ENCODE peak calls at places on chromosome X, in nine cellular contexts. Q, E, U, P, H, T, G, B and L are unnamed samples.

GRCh38 chrX:9033179-9033578 is 748 bp downstream of the FAM9B start:
- DNase-seq in U (no peak), Q (no peak), B (no peak), G (no peak), E (no peak), P (no peak), H (no peak), T (no peak), L (no peak)

GRCh38 chrX:106999002-106999975 is 723 bp downstream of the MORC4 start:
- DNase-seq in Q (peak), T (peak), E (no peak), H (peak), G (peak), U (peak), B (no peak), P (peak), L (peak)

GRCh38 chrX:73849054-73849453 is 286.1 kb downstream of the CHIC1 start:
- DNase-seq in P (no peak), B (no peak), T (no peak), E (no peak), U (no peak), Q (no peak), H (no peak), G (no peak), L (no peak)

GRCh38 chrX:151977009-151977408 is 2.5 kb upstream of the GABRE start:
- DNase-seq in U (no peak), G (no peak), P (no peak), H (no peak), E (no peak), T (no peak), Q (peak), B (no peak), L (no peak)

GRCh38 chrX:86806786-86807185 is 658.5 kb downstream of the DACH2 start:
- DNase-seq in Q (no peak), T (no peak), H (no peak), P (peak), G (no peak), B (no peak), U (peak), E (no peak), L (no peak)

GRCh38 chrX:55161581-55161980 is 58.6 kb upstream of the PAGE5 start:
- DNase-seq in H (no peak), E (no peak), U (peak), T (no peak), B (no peak), Q (peak), P (no peak), G (no peak), L (peak)

GRCh38 chrX:42803320-42803719 is 25.4 kb upstream of the PPP1R2C start:
- DNase-seq in H (no peak), U (peak), P (peak), G (no peak), B (no peak), E (no peak), Q (no peak), T (no peak), L (peak)

GRCh38 chrX:64894454-64895038 is 81.7 kb downstream of the ZC4H2 start:
- DNase-seq in G (no peak), P (peak), Q (no peak), E (no peak), B (no peak), T (peak), H (no peak), U (peak), L (no peak)

GRCh38 chrX:2449135-2449886 is 51.5 kb downstream of the DHRSX start:
- DNase-seq in E (no peak), G (no peak), T (no peak), B (no peak), U (no peak), H (no peak), Q (no peak), P (no peak), L (no peak)

GRCh38 chrX:77014655-77015377 is 432.4 kb upstream of the FGF16 start:
- DNase-seq in B (no peak), U (no peak), H (no peak), G (no peak), T (no peak), Q (no peak), P (peak), E (no peak), L (peak)

GRCh38 chrX:136879001-136879667 is 1.4 kb downstream of the RBMX start:
- DNase-seq in B (no peak), E (no peak), Q (peak), G (no peak), T (no peak), H (no peak), U (peak), P (peak), L (no peak)

GRCh38 chrX:3299626-3300025 is 46.8 kb downstream of the MXRA5 start:
- DNase-seq in G (no peak), B (no peak), T (no peak), E (no peak), Q (peak), U (peak), P (peak), H (no peak), L (peak)

GRCh38 chrX:13418126-13419091 is 98.6 kb upstream of the ATXN3L start:
- DNase-seq in U (peak), G (no peak), H (no peak), B (peak), T (no peak), P (peak), E (no peak), Q (peak), L (peak)

GRCh38 chrX:46758163-46758955 is 559 bp downstream of the SLC9A7 start:
- DNase-seq in H (peak), B (no peak), P (no peak), U (no peak), G (no peak), Q (peak), E (no peak), T (peak), L (peak)

GRCh38 chrX:82237328-82237727 is 1035.4 kb downstream of the SH3BGRL start:
- DNase-seq in E (no peak), B (no peak), G (no peak), H (no peak), P (no peak), U (peak), T (no peak), Q (no peak), L (peak)

GRCh38 chrX:148574247-148574973 is 74.0 kb downstream of the AFF2 start:
- DNase-seq in P (no peak), T (no peak), E (no peak), B (no peak), H (no peak), G (no peak), U (no peak), Q (no peak), L (peak)

GRCh38 chrX:82756272-82756671 is 751.8 kb upstream of the POU3F4 start:
- DNase-seq in T (no peak), H (no peak), G (no peak), P (no peak), U (no peak), E (no peak), Q (no peak), B (no peak), L (no peak)

GRCh38 chrX:63350551-63350950 is 581 bp downstream of the SPIN4 start:
- DNase-seq in U (peak), B (no peak), P (no peak), E (no peak), G (no peak), T (peak), H (no peak), Q (peak), L (no peak)

GRCh38 chrX:1249101-1249887 is 19.3 kb upstream of the CSF2RA start:
- DNase-seq in Q (peak), H (peak), G (peak), U (no peak), P (peak), E (peak), T (peak), B (no peak), L (no peak)

GRCh38 chrX:22800360-22800759 is 199.4 kb upstream of the DDX53 start:
- DNase-seq in G (peak), B (peak), H (no peak), P (peak), T (no peak), Q (peak), U (peak), E (peak), L (peak)

GRCh38 chrX:55057691-55058249 is 17.1 kb upstream of the PAGE2B start:
- DNase-seq in T (no peak), B (no peak), G (no peak), Q (peak), P (peak), E (no peak), H (no peak), U (peak), L (peak)

GRCh38 chrX:65017464-65017863 is 41.2 kb upstream of the ZC4H2 start:
- DNase-seq in E (no peak), Q (no peak), B (no peak), P (no peak), G (no peak), H (no peak), U (no peak), T (no peak), L (no peak)

GRCh38 chrX:30302957-30303356 is 6.2 kb downstream of the NR0B1 start:
- DNase-seq in E (no peak), B (no peak), G (peak), Q (peak), T (no peak), P (no peak), U (peak), H (peak), L (no peak)

GRCh38 chrX:53268173-53268572 is 13.2 kb downstream of the IQSEC2 start:
- DNase-seq in P (no peak), Q (no peak), G (no peak), E (no peak), H (no peak), T (no peak), U (peak), B (no peak), L (no peak)

GRCh38 chrX:24243692-24244091 is 70.2 kb downstream of the SUPT20HL2 start:
- DNase-seq in E (no peak), P (no peak), H (no peak), T (no peak), G (no peak), Q (peak), B (no peak), U (peak), L (no peak)

GRCh38 chrX:24023972-24024664 is 2.9 kb downstream of the KLHL15 start:
- DNase-seq in U (peak), H (no peak), T (no peak), G (no peak), B (no peak), E (no peak), P (peak), Q (peak), L (peak)

GRCh38 chrX:103734125-103734760 is 23.5 kb downstream of the TMEM31 start:
- DNase-seq in P (peak), E (no peak), U (peak), B (no peak), H (no peak), T (no peak), Q (peak), G (no peak), L (no peak)

GRCh38 chrX:56763556-56764152 is 34.6 kb downstream of the NBDY start:
- DNase-seq in T (peak), G (no peak), U (peak), E (no peak), Q (no peak), H (peak), P (no peak), B (no peak), L (peak)

GRCh38 chrX:99078301-99078700 is 1331.8 kb downstream of the PCDH19 start:
- DNase-seq in B (no peak), E (no peak), U (peak), Q (no peak), T (no peak), H (no peak), G (no peak), P (no peak), L (no peak)

GRCh38 chrX:93354651-93355050 is 318.7 kb downstream of the NAP1L3 start:
- DNase-seq in P (no peak), E (no peak), U (no peak), H (no peak), T (no peak), B (no peak), G (no peak), Q (no peak), L (no peak)

GRCh38 chrX:45508459-45508858 is 307.8 kb upstream of the DIPK2B start:
- DNase-seq in Q (peak), P (no peak), H (no peak), B (no peak), T (no peak), G (no peak), U (peak), E (no peak), L (no peak)

GRCh38 chrX:50075630-50076349 is 125.0 kb downstream of the AKAP4 start:
- DNase-seq in P (no peak), E (no peak), T (no peak), B (no peak), U (no peak), Q (no peak), G (no peak), H (no peak), L (no peak)

GRCh38 chrX:19372170-19373033 is 28.7 kb downstream of the PDHA1 start:
- DNase-seq in H (peak), U (peak), T (peak), Q (peak), B (peak), P (peak), E (no peak), G (peak), L (peak)

GRCh38 chrX:23332888-23333821 is 1.5 kb upstream of the PTCHD1 start:
- DNase-seq in Q (no peak), T (peak), P (no peak), U (no peak), H (no peak), B (no peak), E (no peak), G (no peak), L (no peak)

GRCh38 chrX:96729053-96729452 is 44.4 kb downstream of the DIAPH2 start:
- DNase-seq in T (no peak), U (no peak), E (no peak), Q (no peak), P (no peak), B (no peak), G (no peak), H (no peak), L (no peak)

GRCh38 chrX:45781901-45782553 is 581.4 kb upstream of the DIPK2B start:
- DNase-seq in T (no peak), H (no peak), B (no peak), U (peak), G (no peak), E (no peak), P (peak), Q (peak), L (peak)

GRCh38 chrX:123422875-123423274 is 238.8 kb downstream of the GRIA3 start:
- DNase-seq in H (no peak), U (peak), P (peak), Q (peak), E (no peak), B (no peak), T (peak), G (no peak), L (peak)

GRCh38 chrX:107744868-107745267 is 30.7 kb downstream of the TSC22D3 start:
- DNase-seq in U (no peak), E (no peak), B (no peak), G (no peak), H (no peak), Q (no peak), T (no peak), P (no peak), L (no peak)

GRCh38 chrX:69428216-69428615 is 75.9 kb upstream of the NALF2 start:
- DNase-seq in H (no peak), T (no peak), P (no peak), U (no peak), B (no peak), Q (no peak), G (no peak), E (no peak), L (no peak)

GRCh38 chrX:69424910-69425309 is 79.2 kb upstream of the NALF2 start:
- DNase-seq in E (no peak), Q (no peak), P (no peak), U (no peak), B (no peak), H (no peak), T (no peak), G (no peak), L (no peak)

GRCh38 chrX:69429339-69430014 is 74.6 kb upstream of the NALF2 start:
- DNase-seq in G (peak), E (no peak), T (no peak), H (no peak), B (no peak), U (no peak), P (no peak), Q (no peak), L (no peak)

GRCh38 chrX:69424161-69424560 is 80.0 kb upstream of the NALF2 start:
- DNase-seq in Q (peak), G (no peak), H (no peak), P (peak), U (peak), B (no peak), T (no peak), E (no peak), L (peak)
- TF ChIP-seq CTCF in Q (peak), G (peak), H (no peak), P (peak), U (peak), B (peak), T (no peak), E (no peak), L (peak)

GRCh38 chrX:131067846-131068745 is 9.9 kb downstream of the ARHGAP36 start:
- DNase-seq in T (no peak), H (no peak), U (no peak), P (no peak), G (no peak), Q (no peak), B (no peak), E (no peak), L (no peak)

GRCh38 chrX:131068945-131069719 is 11.0 kb downstream of the ARHGAP36 start:
- DNase-seq in P (peak), Q (peak), T (no peak), H (no peak), G (no peak), U (peak), B (no peak), E (no peak), L (no peak)

GRCh38 chrX:131072871-131073571 is 14.9 kb downstream of the ARHGAP36 start:
- DNase-seq in P (no peak), T (no peak), E (no peak), U (no peak), H (no peak), B (no peak), Q (no peak), G (no peak), L (no peak)

GRCh38 chrX:131073607-131074006 is 15.5 kb downstream of the ARHGAP36 start:
- DNase-seq in U (no peak), T (no peak), H (no peak), G (no peak), Q (no peak), E (no peak), P (no peak), B (no peak), L (no peak)
- H3K4me3 ChIP-seq in U (no peak), T (no peak), H (no peak), G (no peak), Q (no peak), E (no peak), P (no peak), B (no peak), L (no peak)

GRCh38 chrX:38335382-38335781 is 8.1 kb upstream of the RPGR start:
- DNase-seq in U (no peak), H (no peak), G (no peak), Q (no peak), B (no peak), T (no peak), P (peak), E (no peak), L (no peak)
- TF ChIP-seq CTCF in U (peak), H (no peak), G (peak), Q (peak), B (no peak), T (no peak), P (peak), E (no peak), L (peak)

GRCh38 chrX:40539214-40540142 is 41.3 kb upstream of the ATP6AP2 start:
- DNase-seq in U (peak), B (peak), H (peak), G (peak), T (peak), E (peak), P (peak), Q (peak), L (peak)
- H3K4me3 ChIP-seq in U (no peak), B (no peak), H (no peak), G (no peak), T (no peak), E (peak), P (no peak), Q (no peak), L (no peak)

GRCh38 chrX:7091923-7092322 is 55.6 kb upstream of the STS start:
- DNase-seq in H (no peak), U (no peak), P (no peak), E (no peak), B (no peak), Q (no peak), G (no peak), T (no peak), L (no peak)

GRCh38 chrX:7086384-7086783 is 61.1 kb upstream of the STS start:
- DNase-seq in E (no peak), U (no peak), T (no peak), G (no peak), P (no peak), B (no peak), Q (no peak), H (no peak), L (no peak)

GRCh38 chrX:7090506-7091095 is 56.9 kb upstream of the STS start:
- DNase-seq in H (no peak), B (no peak), T (no peak), Q (no peak), E (no peak), P (no peak), U (no peak), G (no peak), L (no peak)

GRCh38 chrX:7085879-7086278 is 61.6 kb upstream of the STS start:
- DNase-seq in H (no peak), Q (no peak), B (no peak), E (no peak), G (no peak), U (no peak), T (no peak), P (no peak), L (no peak)

GRCh38 chrX:7088968-7089615 is 58.4 kb upstream of the STS start:
- DNase-seq in U (no peak), P (no peak), T (no peak), G (no peak), E (no peak), B (no peak), Q (no peak), H (no peak), L (no peak)
- TF ChIP-seq CTCF in U (no peak), P (peak), T (no peak), G (no peak), E (no peak), B (peak), Q (no peak), H (peak), L (peak)

DNA sequence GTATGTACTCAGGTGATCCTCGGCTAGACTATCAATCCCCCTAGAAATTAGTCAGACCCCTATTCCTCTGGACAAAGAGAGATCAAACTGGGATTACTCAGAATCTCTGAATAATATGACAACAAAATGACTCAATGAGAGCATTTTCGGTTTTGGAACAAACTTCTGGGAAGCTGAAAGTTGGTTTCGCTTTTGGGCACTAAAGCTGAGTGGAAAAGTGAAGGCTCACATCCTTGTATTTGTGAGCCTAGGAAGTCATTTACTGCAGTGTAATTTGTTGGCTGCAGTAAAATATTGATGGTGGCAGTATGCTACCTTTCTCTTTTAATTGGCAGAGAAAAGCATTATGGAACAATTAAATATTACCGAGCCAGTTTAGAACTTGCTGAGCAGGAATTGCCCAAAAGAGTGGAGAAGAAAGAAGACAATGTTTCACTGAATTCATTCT is 69.4 kb downstream of the AGTR2 start:
- DNase-seq in T (no peak), Q (peak), U (peak), G (no peak), E (no peak), H (no peak), P (peak), B (no peak), L (peak)
- H3K4me3 ChIP-seq in T (no peak), Q (no peak), U (no peak), G (no peak), E (no peak), H (no peak), P (no peak), B (no peak), L (no peak)

GRCh38 chrX:153927936-153928760 is 2.1 kb upstream of the ARHGAP4 start:
- DNase-seq in U (peak), G (peak), H (peak), E (peak), Q (peak), P (peak), T (peak), B (peak), L (peak)
- TF ChIP-seq CTCF in U (peak), G (peak), H (peak), E (no peak), Q (peak), P (peak), T (no peak), B (peak), L (peak)